ENCODE peak calls at places on chromosomes 3 and 15, in ten cellular contexts. One of them, this sample, is unnamed.

GRCh38 chr15:83112233-83112958 is 5.0 kb downstream of the TM6SF1 start:
- DNase-seq in HTR-8/SVneo: peak
- DNase-seq in activated gamma-delta T cell treated with Interleukin-2 at 50 U/mL for 16 hours: no peak
- DNase-seq in H7: no peak
- DNase-seq in AG09309: no peak
- DNase-seq in nucleus accumbens: no peak
- DNase-seq in astrocyte of the cerebellum: peak
- DNase-seq in keratinocyte: no peak
- DNase-seq in SHP77: no peak
- DNase-seq in fibroblast of mammary gland: peak
- DNase-seq in this sample: no peak

GRCh38 chr3:37852097-37852496 is 9.6 kb upstream of the CTDSPL start:
- DNase-seq in HTR-8/SVneo: no peak
- DNase-seq in activated gamma-delta T cell treated with Interleukin-2 at 50 U/mL for 16 hours: no peak
- DNase-seq in H7: no peak
- DNase-seq in AG09309: no peak
- DNase-seq in nucleus accumbens: no peak
- DNase-seq in astrocyte of the cerebellum: no peak
- DNase-seq in keratinocyte: no peak
- DNase-seq in SHP77: no peak
- DNase-seq in fibroblast of mammary gland: peak
- DNase-seq in this sample: no peak

GRCh38 chr3:125211523-125212095 is 939 bp downstream of the SLC12A8 start:
- DNase-seq in HTR-8/SVneo: no peak
- DNase-seq in activated gamma-delta T cell treated with Interleukin-2 at 50 U/mL for 16 hours: no peak
- DNase-seq in H7: no peak
- DNase-seq in AG09309: no peak
- DNase-seq in nucleus accumbens: no peak
- DNase-seq in astrocyte of the cerebellum: no peak
- DNase-seq in keratinocyte: no peak
- DNase-seq in SHP77: no peak
- DNase-seq in fibroblast of mammary gland: no peak
- DNase-seq in this sample: no peak

GRCh38 chr3:152385761-152386160 is 117.0 kb downstream of the MBNL1 start:
- DNase-seq in HTR-8/SVneo: peak
- DNase-seq in activated gamma-delta T cell treated with Interleukin-2 at 50 U/mL for 16 hours: no peak
- DNase-seq in H7: no peak
- DNase-seq in AG09309: peak
- DNase-seq in nucleus accumbens: no peak
- DNase-seq in astrocyte of the cerebellum: no peak
- DNase-seq in keratinocyte: no peak
- DNase-seq in SHP77: no peak
- DNase-seq in fibroblast of mammary gland: peak
- DNase-seq in this sample: no peak

GRCh38 chr3:149305376-149305775 is 28.1 kb downstream of the TM4SF18 start:
- DNase-seq in HTR-8/SVneo: no peak
- DNase-seq in activated gamma-delta T cell treated with Interleukin-2 at 50 U/mL for 16 hours: no peak
- DNase-seq in H7: no peak
- DNase-seq in AG09309: no peak
- DNase-seq in nucleus accumbens: no peak
- DNase-seq in astrocyte of the cerebellum: no peak
- DNase-seq in keratinocyte: no peak
- DNase-seq in SHP77: no peak
- DNase-seq in fibroblast of mammary gland: no peak
- DNase-seq in this sample: no peak

GRCh38 chr15:99441871-99442267 is 123.9 kb upstream of the MEF2A start:
- DNase-seq in HTR-8/SVneo: no peak
- DNase-seq in activated gamma-delta T cell treated with Interleukin-2 at 50 U/mL for 16 hours: no peak
- DNase-seq in H7: no peak
- DNase-seq in AG09309: no peak
- DNase-seq in nucleus accumbens: no peak
- DNase-seq in astrocyte of the cerebellum: no peak
- DNase-seq in keratinocyte: no peak
- DNase-seq in SHP77: no peak
- DNase-seq in fibroblast of mammary gland: no peak
- DNase-seq in this sample: no peak

GRCh38 chr15:77527831-77528231 is 104.9 kb downstream of the LINGO1 start:
- DNase-seq in HTR-8/SVneo: no peak
- DNase-seq in activated gamma-delta T cell treated with Interleukin-2 at 50 U/mL for 16 hours: no peak
- DNase-seq in H7: no peak
- DNase-seq in AG09309: no peak
- DNase-seq in nucleus accumbens: no peak
- DNase-seq in astrocyte of the cerebellum: no peak
- DNase-seq in keratinocyte: no peak
- DNase-seq in SHP77: no peak
- DNase-seq in fibroblast of mammary gland: no peak
- DNase-seq in this sample: no peak

GRCh38 chr15:81485806-81486205 is 111.8 kb upstream of the TMC3 start:
- DNase-seq in HTR-8/SVneo: no peak
- DNase-seq in activated gamma-delta T cell treated with Interleukin-2 at 50 U/mL for 16 hours: no peak
- DNase-seq in H7: no peak
- DNase-seq in AG09309: no peak
- DNase-seq in nucleus accumbens: no peak
- DNase-seq in astrocyte of the cerebellum: no peak
- DNase-seq in keratinocyte: no peak
- DNase-seq in SHP77: no peak
- DNase-seq in fibroblast of mammary gland: no peak
- DNase-seq in this sample: no peak

GRCh38 chr3:104438761-104439160 is 927.9 kb upstream of the ALCAM start:
- DNase-seq in HTR-8/SVneo: no peak
- DNase-seq in activated gamma-delta T cell treated with Interleukin-2 at 50 U/mL for 16 hours: no peak
- DNase-seq in H7: no peak
- DNase-seq in AG09309: no peak
- DNase-seq in nucleus accumbens: no peak
- DNase-seq in astrocyte of the cerebellum: no peak
- DNase-seq in keratinocyte: no peak
- DNase-seq in SHP77: no peak
- DNase-seq in fibroblast of mammary gland: no peak
- DNase-seq in this sample: no peak

GRCh38 chr15:48855501-48856440 is 22.2 kb upstream of the EID1 start:
- DNase-seq in HTR-8/SVneo: peak
- DNase-seq in activated gamma-delta T cell treated with Interleukin-2 at 50 U/mL for 16 hours: no peak
- DNase-seq in H7: peak
- DNase-seq in AG09309: peak
- DNase-seq in nucleus accumbens: no peak
- DNase-seq in astrocyte of the cerebellum: peak
- DNase-seq in keratinocyte: no peak
- DNase-seq in SHP77: no peak
- DNase-seq in fibroblast of mammary gland: peak
- DNase-seq in this sample: no peak

GRCh38 chr15:27885226-27885625 is 213.9 kb downstream of the OCA2 start:
- DNase-seq in HTR-8/SVneo: no peak
- DNase-seq in activated gamma-delta T cell treated with Interleukin-2 at 50 U/mL for 16 hours: no peak
- DNase-seq in H7: no peak
- DNase-seq in AG09309: no peak
- DNase-seq in nucleus accumbens: no peak
- DNase-seq in astrocyte of the cerebellum: no peak
- DNase-seq in keratinocyte: no peak
- DNase-seq in SHP77: no peak
- DNase-seq in fibroblast of mammary gland: no peak
- DNase-seq in this sample: no peak

GRCh38 chr3:100602506-100603444 is 6.6 kb upstream of the ADGRG7 start:
- DNase-seq in HTR-8/SVneo: no peak
- DNase-seq in activated gamma-delta T cell treated with Interleukin-2 at 50 U/mL for 16 hours: no peak
- DNase-seq in H7: no peak
- DNase-seq in AG09309: no peak
- DNase-seq in nucleus accumbens: no peak
- DNase-seq in astrocyte of the cerebellum: no peak
- DNase-seq in keratinocyte: no peak
- DNase-seq in SHP77: peak
- DNase-seq in fibroblast of mammary gland: peak
- DNase-seq in this sample: no peak

GRCh38 chr15:98292442-98293240 is 332.1 kb downstream of the ARRDC4 start:
- DNase-seq in HTR-8/SVneo: peak
- DNase-seq in activated gamma-delta T cell treated with Interleukin-2 at 50 U/mL for 16 hours: no peak
- DNase-seq in H7: peak
- DNase-seq in AG09309: no peak
- DNase-seq in nucleus accumbens: peak
- DNase-seq in astrocyte of the cerebellum: no peak
- DNase-seq in keratinocyte: peak
- DNase-seq in SHP77: peak
- DNase-seq in fibroblast of mammary gland: peak
- DNase-seq in this sample: peak